ENCODE peak calls at places on chromosome 15, in five cellular contexts. One of them, this sample, is unnamed.

GRCh38 chr15:43204016-43204901 is 16.6 kb downstream of the EPB42 start:
- DNase-seq in NCI-H460: peak
- DNase-seq in T-helper 1 cell: peak
- DNase-seq in SJSA1: peak
- DNase-seq in hypothalamus: no peak
- DNase-seq in this sample: peak

GRCh38 chr15:40354408-40355171 is 3.4 kb upstream of the DISP2 start:
- DNase-seq in SJSA1: no peak
- DNase-seq in T-helper 1 cell: no peak
- DNase-seq in hypothalamus: peak
- DNase-seq in NCI-H460: no peak
- DNase-seq in this sample: no peak

GRCh38 chr15:42919308-42919707 is 1.3 kb downstream of the TTBK2 start:
- DNase-seq in NCI-H460: no peak
- DNase-seq in T-helper 1 cell: no peak
- DNase-seq in SJSA1: no peak
- DNase-seq in hypothalamus: no peak
- DNase-seq in this sample: no peak

GRCh38 chr15:63759752-63760151 is 74.0 kb downstream of the HERC1 start:
- DNase-seq in SJSA1: no peak
- DNase-seq in T-helper 1 cell: no peak
- DNase-seq in NCI-H460: no peak
- DNase-seq in hypothalamus: no peak
- DNase-seq in this sample: no peak

GRCh38 chr15:69292826-69293420 is 5.8 kb upstream of the PAQR5 start:
- DNase-seq in NCI-H460: no peak
- DNase-seq in hypothalamus: no peak
- DNase-seq in T-helper 1 cell: no peak
- DNase-seq in SJSA1: no peak
- DNase-seq in this sample: no peak

GRCh38 chr15:92425578-92426225 is 32.0 kb downstream of the ST8SIA2 start:
- DNase-seq in NCI-H460: no peak
- DNase-seq in SJSA1: no peak
- DNase-seq in hypothalamus: no peak
- DNase-seq in T-helper 1 cell: no peak
- DNase-seq in this sample: no peak

GRCh38 chr15:81880314-81880713 is 165.5 kb downstream of the MEX3B start:
- DNase-seq in hypothalamus: no peak
- DNase-seq in NCI-H460: no peak
- DNase-seq in T-helper 1 cell: no peak
- DNase-seq in SJSA1: no peak
- DNase-seq in this sample: no peak

GRCh38 chr15:66833803-66834202 is 131.8 kb downstream of the SMAD6 start:
- DNase-seq in SJSA1: no peak
- DNase-seq in hypothalamus: no peak
- DNase-seq in NCI-H460: no peak
- DNase-seq in T-helper 1 cell: no peak
- DNase-seq in this sample: no peak

GRCh38 chr15:42890161-42890913 is 30.2 kb downstream of the TTBK2 start:
- DNase-seq in NCI-H460: no peak
- DNase-seq in hypothalamus: no peak
- DNase-seq in SJSA1: peak
- DNase-seq in T-helper 1 cell: no peak
- DNase-seq in this sample: no peak

GRCh38 chr15:39583586-39584265 is 2.8 kb downstream of the THBS1 start:
- DNase-seq in SJSA1: peak
- DNase-seq in T-helper 1 cell: no peak
- DNase-seq in hypothalamus: no peak
- DNase-seq in NCI-H460: no peak
- DNase-seq in this sample: no peak

GRCh38 chr15:78087944-78088772 is 4.2 kb upstream of the SH2D7 start:
- DNase-seq in hypothalamus: no peak
- DNase-seq in SJSA1: no peak
- DNase-seq in NCI-H460: no peak
- DNase-seq in T-helper 1 cell: no peak
- DNase-seq in this sample: no peak

GRCh38 chr15:85411992-85412538 is 31.7 kb downstream of the AKAP13 start:
- DNase-seq in NCI-H460: no peak
- DNase-seq in hypothalamus: no peak
- DNase-seq in T-helper 1 cell: no peak
- DNase-seq in SJSA1: no peak
- DNase-seq in this sample: no peak

GRCh38 chr15:100958326-100959065 is 39.3 kb downstream of the LRRK1 start:
- DNase-seq in NCI-H460: no peak
- DNase-seq in hypothalamus: no peak
- DNase-seq in SJSA1: peak
- DNase-seq in T-helper 1 cell: no peak
- DNase-seq in this sample: no peak

GRCh38 chr15:48962662-48963523 is 826 bp downstream of the SHC4 start:
- DNase-seq in NCI-H460: no peak
- DNase-seq in SJSA1: peak
- DNase-seq in hypothalamus: peak
- DNase-seq in T-helper 1 cell: no peak
- DNase-seq in this sample: no peak

GRCh38 chr15:86863226-86863915 is 783.7 kb downstream of the AGBL1 start:
- DNase-seq in T-helper 1 cell: no peak
- DNase-seq in NCI-H460: no peak
- DNase-seq in SJSA1: no peak
- DNase-seq in hypothalamus: no peak
- DNase-seq in this sample: no peak

This sample was measured in tibial nerve.